ENCODE peak calls at places on chromosome 20, in ten cellular contexts. L, N, U, V, S, W, K, I, M and X are unnamed samples.

GRCh38 chr20:58986968-58987517 is 6.0 kb downstream of the NELFCD start:
- DNase-seq in M (no peak), I (peak; percentile 59), L (no peak), V (peak; percentile 36), K (no peak), N (no peak), U (no peak), S (no peak), W (no peak), X (no peak)

GRCh38 chr20:63472159-63472811 is at the start of gene KCNQ2:
- DNase-seq in I (no peak), N (no peak), S (no peak), U (no peak), K (no peak), W (no peak), V (no peak), L (no peak), M (no peak), X (no peak)

GRCh38 chr20:51341581-51341980 is 200.9 kb downstream of the NFATC2 start:
- DNase-seq in K (no peak), M (no peak), L (no peak), I (peak; percentile 38), S (no peak), W (no peak), N (no peak), U (no peak), V (no peak), X (no peak)

GRCh38 chr20:56373942-56374341 is 15.2 kb downstream of the FAM210B start:
- DNase-seq in N (no peak), S (peak; percentile 10), U (no peak), K (no peak), L (no peak), M (no peak), V (no peak), W (no peak), I (no peak), X (peak; percentile 47)

GRCh38 chr20:40489886-40490285 is 199.2 kb downstream of the MAFB start:
- DNase-seq in K (no peak), W (no peak), S (no peak), I (no peak), L (no peak), U (no peak), N (no peak), M (no peak), V (no peak), X (peak; percentile 10)

GRCh38 chr20:11232249-11232648 is 558.5 kb upstream of the JAG1 start:
- DNase-seq in N (no peak), L (no peak), W (no peak), S (no peak), V (no peak), U (no peak), K (no peak), I (no peak), M (no peak), X (no peak)

GRCh38 chr20:33291830-33292355 is 8.9 kb downstream of the BPIFB1 start:
- DNase-seq in W (no peak), U (no peak), I (peak; percentile 83), M (no peak), S (peak; percentile 26), K (no peak), N (no peak), L (no peak), V (no peak), X (peak; percentile 54)

GRCh38 chr20:20549267-20549612 is 163.2 kb downstream of the RALGAPA2 start:
- DNase-seq in L (no peak), M (no peak), V (no peak), I (no peak), N (no peak), W (no peak), S (no peak), U (no peak), K (no peak), X (no peak)

GRCh38 chr20:47352332-47353223 is 3.9 kb downstream of the ZMYND8 start:
- DNase-seq in M (no peak), I (peak; percentile 87), U (no peak), V (no peak), L (peak; percentile 78), N (peak; percentile 67), S (peak; percentile 75), K (no peak), W (no peak), X (no peak)

GRCh38 chr20:380763-381580 is 412 bp downstream of the TRIB3 start:
- DNase-seq in S (peak; percentile 36), K (no peak), M (no peak), L (peak; percentile 71), V (peak; percentile 92), U (no peak), W (peak; percentile 26), N (peak; percentile 43), I (peak; percentile 93), X (peak; percentile 73)

GRCh38 chr20:54573838-54574237 is 98.4 kb downstream of the DOK5 start:
- DNase-seq in K (no peak), S (peak; percentile 52), N (no peak), M (no peak), W (no peak), U (no peak), L (peak; percentile 35), I (no peak), V (no peak), X (no peak)

GRCh38 chr20:36862857-36863668 is 12.9 kb upstream of the TLDC2 start:
- DNase-seq in U (no peak), L (no peak), V (no peak), N (no peak), K (no peak), W (no peak), M (no peak), S (peak; percentile 19), I (peak; percentile 87), X (no peak)
- TF ChIP-seq POLR2A in U (peak; percentile 59), L (no peak), V (no peak), N (peak; percentile 13), K (peak; percentile 32), W (peak; percentile 58), M (no peak), S (no peak), I (no peak), X (peak; percentile 76)

GRCh38 chr20:44584103-44584690 is 1.8 kb downstream of the PKIG start:
- DNase-seq in W (no peak), U (no peak), M (no peak), S (no peak), V (no peak), L (no peak), I (no peak), N (no peak), K (no peak), X (no peak)

GRCh38 chr20:44589522-44589921 is 7.1 kb downstream of the PKIG start:
- DNase-seq in N (no peak), W (no peak), V (no peak), I (no peak), U (no peak), S (peak; percentile 57), K (no peak), L (no peak), M (no peak), X (no peak)

GRCh38 chr20:44586986-44587980 is 4.9 kb downstream of the PKIG start:
- DNase-seq in M (no peak), W (no peak), V (no peak), S (peak; percentile 50), N (no peak), U (no peak), L (no peak), I (no peak), K (no peak), X (no peak)

GRCh38 chr20:44585042-44585968 is 2.9 kb downstream of the PKIG start:
- DNase-seq in U (no peak), V (no peak), M (no peak), K (peak; percentile 73), S (no peak), W (no peak), N (no peak), L (no peak), I (no peak), X (no peak)

GRCh38 chr20:44586289-44586911 is 4.0 kb downstream of the PKIG start:
- DNase-seq in M (no peak), L (no peak), I (peak; percentile 84), N (no peak), V (no peak), W (no peak), U (no peak), S (peak; percentile 30), K (peak; percentile 98), X (no peak)
- TF ChIP-seq POLR2A in M (no peak), L (no peak), I (no peak), N (no peak), V (no peak), W (no peak), U (peak; percentile 13), S (no peak), K (peak; percentile 34), X (no peak)

GRCh38 chr20:17557675-17558006 is 12.2 kb upstream of the DSTN start:
- DNase-seq in W (peak; percentile 59), L (no peak), M (peak; percentile 78), I (no peak), N (no peak), S (peak; percentile 88), V (no peak), U (no peak), K (no peak), X (no peak)

GRCh38 chr20:17556842-17557674 is 12.8 kb upstream of the DSTN start:
- DNase-seq in N (peak; percentile 79), S (peak; percentile 68), M (peak; percentile 95), K (no peak), W (peak; percentile 85), V (peak; percentile 94), I (no peak), L (peak; percentile 85), U (no peak), X (no peak)

GRCh38 chr20:17558941-17559304 is 11.0 kb upstream of the DSTN start:
- DNase-seq in L (no peak), S (no peak), I (no peak), K (no peak), U (no peak), V (no peak), M (no peak), N (no peak), W (no peak), X (no peak)

GRCh38 chr20:17559338-17559737 is 10.5 kb upstream of the DSTN start:
- DNase-seq in U (no peak), K (no peak), L (no peak), M (no peak), W (no peak), S (no peak), N (no peak), V (no peak), I (no peak), X (no peak)

GRCh38 chr20:17558154-17558940 is 11.5 kb upstream of the DSTN start:
- DNase-seq in S (peak; percentile 95), M (no peak), U (no peak), N (no peak), I (no peak), W (peak; percentile 89), L (peak; percentile 37), K (no peak), V (no peak), X (peak; percentile 70)
- TF ChIP-seq POLR2A in S (peak; percentile 89), M (no peak), U (peak; percentile 48), N (no peak), I (no peak), W (peak; percentile 44), L (no peak), K (no peak), V (no peak), X (peak; percentile 66)

GRCh38 chr20:44959896-44960852 is at the start of gene TOMM34:
- DNase-seq in S (peak; percentile 90), K (no peak), W (peak; percentile 92), I (peak; percentile 99), U (peak; percentile 60), L (peak; percentile 97), N (peak; percentile 95), V (peak; percentile 99), M (peak; percentile 83), X (peak; percentile 93)
- TF ChIP-seq POLR2A in S (peak; percentile 85), K (peak; percentile 89), W (peak; percentile 84), I (no peak), U (peak; percentile 87), L (peak; percentile 27), N (peak; percentile 65), V (no peak), M (no peak), X (peak; percentile 88)